ENCODE peak calls at places on chromosomes 4 and X, in ten cellular contexts. A, B, J, K, T, C, E, P, N and Z are unnamed samples.

GRCh38 chr4:179595671-179596410 is 2153.6 kb upstream of the AGA start:
- DNase-seq in A (peak; percentile 50), B (no peak), J (peak; percentile 76), K (no peak), T (no peak), C (peak; percentile 12), E (no peak), P (no peak), N (peak; percentile 11), Z (no peak)

GRCh38 chr4:41590591-41590990 is 52.6 kb downstream of the LIMCH1 start:
- DNase-seq in A (peak; percentile 40), B (peak; percentile 29), J (no peak), K (no peak), T (no peak), C (no peak), E (no peak), P (no peak), N (no peak), Z (peak; percentile 84)

GRCh38 chr4:144808034-144808433 is 162.1 kb downstream of the HHIP start:
- DNase-seq in A (no peak), B (no peak), J (no peak), K (no peak), T (no peak), C (no peak), E (no peak), P (no peak), N (no peak), Z (no peak)

GRCh38 chrX:100600340-100600739 is 15.6 kb downstream of the TNMD start:
- DNase-seq in A (no peak), B (no peak), J (no peak), K (no peak), T (no peak), C (no peak), E (no peak), P (no peak), N (no peak), Z (no peak)

GRCh38 chrX:136718091-136718490 is 62.6 kb downstream of the ARHGEF6 start:
- DNase-seq in A (no peak), B (no peak), J (no peak), K (no peak), T (no peak), C (no peak), E (no peak), P (no peak), N (no peak), Z (no peak)

GRCh38 chr4:63211377-63211776 is 1197.9 kb downstream of the TECRL start:
- DNase-seq in A (no peak), B (no peak), J (no peak), K (no peak), T (no peak), C (no peak), E (no peak), P (no peak), N (no peak), Z (no peak)

GRCh38 chr4:115678425-115678941 is 565.1 kb upstream of the NDST4 start:
- DNase-seq in A (no peak), B (peak; percentile 5), J (no peak), K (no peak), T (no peak), C (no peak), E (no peak), P (no peak), N (no peak), Z (no peak)

GRCh38 chrX:10039821-10040793 is 72.9 kb downstream of the CLDN34 start:
- DNase-seq in A (peak; percentile 22), B (no peak), J (no peak), K (no peak), T (no peak), C (no peak), E (peak; percentile 5), P (no peak), N (no peak), Z (peak; percentile 2)

GRCh38 chrX:20545538-20545937 is 278.8 kb upstream of the RPS6KA3 start:
- DNase-seq in A (no peak), B (no peak), J (no peak), K (no peak), T (no peak), C (no peak), E (no peak), P (no peak), N (peak; percentile 44), Z (no peak)

GRCh38 chrX:497201-497710 is 110.5 kb upstream of the PPP2R3B start:
- DNase-seq in A (no peak), B (no peak), J (no peak), K (no peak), T (no peak), C (no peak), E (no peak), P (no peak), N (no peak), Z (no peak)

GRCh38 chrX:115364625-115365024 is 75.1 kb downstream of the LUZP4 start:
- DNase-seq in A (no peak), B (no peak), J (no peak), K (no peak), T (no peak), C (no peak), E (no peak), P (no peak), N (peak; percentile 32), Z (no peak)

GRCh38 chr4:101304916-101305315 is 42.4 kb downstream of the PPP3CA start:
- DNase-seq in A (no peak), B (no peak), J (no peak), K (no peak), T (no peak), C (no peak), E (no peak), P (no peak), N (peak; percentile 75), Z (no peak)